ENCODE peak calls at places on chromosomes 11 and 22, in four cellular contexts. V is coronary artery, P is heart right ventricle, O is cardiac muscle cell. F is an unnamed sample.

GRCh38 chr11:71447791-71448256 is 369 bp downstream of the DHCR7 start:
- DNase-seq in V (peak), P (no peak), O (peak), F (no peak)

GRCh38 chr11:111352935-111353695 is 26.0 kb downstream of the POU2AF1 start:
- DNase-seq in P (no peak), V (no peak), O (no peak), F (no peak)

GRCh38 chr22:30460147-30460546 is 11.7 kb downstream of the SEC14L3 start:
- DNase-seq in V (no peak), P (no peak), O (no peak), F (no peak)

GRCh38 chr22:45997077-45997774 is 20.3 kb upstream of the WNT7B start:
- DNase-seq in V (no peak), O (peak), P (peak), F (peak)

GRCh38 chr11:67278135-67278938 is 10.8 kb upstream of the ANKRD13D start:
- DNase-seq in O (no peak), V (no peak), P (no peak), F (no peak)

GRCh38 chr11:72828081-72828567 is 13.9 kb downstream of the ATG16L2 start:
- DNase-seq in O (peak), P (no peak), V (no peak), F (no peak)

GRCh38 chr22:17284917-17285316 is 65.7 kb upstream of the ADA2 start:
- DNase-seq in V (no peak), P (peak), O (no peak), F (no peak)

GRCh38 chr22:30636226-30637077 is 871 bp downstream of the SLC35E4 start:
- DNase-seq in P (no peak), O (no peak), V (no peak), F (no peak)

GRCh38 chr11:96230686-96231085 is 112.3 kb downstream of the MAML2 start:
- DNase-seq in O (no peak), V (no peak), P (no peak), F (no peak)

GRCh38 chr11:31764766-31765165 is 46.4 kb downstream of the PAX6 start:
- DNase-seq in V (no peak), O (no peak), P (no peak), F (no peak)

GRCh38 chr11:116499396-116500001 is 273.3 kb downstream of the BUD13 start:
- DNase-seq in O (peak), P (peak), V (peak), F (peak)

GRCh38 chr11:6637871-6638270 is 17.7 kb downstream of the DCHS1 start:
- DNase-seq in O (peak), P (peak), V (peak), F (no peak)

GRCh38 chr11:110337570-110338193 is 41.3 kb upstream of the RDX start:
- DNase-seq in V (no peak), O (peak), P (no peak), F (peak)

GRCh38 chr11:72189448-72190250 is 2.3 kb upstream of the FOLR1 start:
- DNase-seq in V (peak), P (peak), O (no peak), F (no peak)

GRCh38 chr22:25741692-25742626 is at the start of gene MYO18B:
- DNase-seq in P (peak), O (peak), V (peak), F (peak)

GRCh38 chr22:38873469-38874411 is 1.7 kb upstream of the CBX6 start:
- DNase-seq in P (no peak), O (no peak), V (no peak), F (peak)

GRCh38 chr22:46028069-46028991 is 51.4 kb upstream of the WNT7B start:
- DNase-seq in V (peak), O (no peak), P (no peak), F (no peak)

GRCh38 chr11:76672431-76673163 is 2.0 kb upstream of the LRRC32 start:
- DNase-seq in O (no peak), V (no peak), P (no peak), F (no peak)

GRCh38 chr11:86978756-86979608 is 23.8 kb upstream of the FZD4 start:
- DNase-seq in V (no peak), O (peak), P (peak), F (no peak)

GRCh38 chr11:63756919-63757761 is 11.4 kb downstream of the ZFTA start:
- DNase-seq in O (no peak), P (no peak), V (no peak), F (no peak)

GRCh38 chr22:19967850-19968449 is 26.3 kb upstream of the TXNRD2 start:
- DNase-seq in O (no peak), V (no peak), P (no peak), F (no peak)

GRCh38 chr11:34940026-34940677 is 23.7 kb downstream of the PDHX start:
- DNase-seq in P (no peak), O (peak), V (no peak), F (no peak)

GRCh38 chr11:72617080-72617744 is 57.0 kb downstream of the PDE2A start:
- DNase-seq in O (peak), P (peak), V (no peak), F (no peak)

GRCh38 chr11:14223636-14224035 is 135.3 kb downstream of the RRAS2 start:
- DNase-seq in V (no peak), P (no peak), O (no peak), F (no peak)

GRCh38 chr11:96794152-96794551 is 404.3 kb downstream of the JRKL start:
- DNase-seq in O (no peak), V (no peak), P (no peak), F (no peak)

GRCh38 chr11:112770017-112770416 is 191.2 kb upstream of the NCAM1 start:
- DNase-seq in O (no peak), V (no peak), P (no peak), F (no peak)

GRCh38 chr22:46740910-46741785 is 3.1 kb upstream of the CERK start:
- DNase-seq in P (no peak), O (no peak), V (no peak), F (no peak)

GRCh38 chr22:38075961-38076360 is 8.0 kb downstream of the SLC16A8 start:
- DNase-seq in O (no peak), P (no peak), V (no peak), F (no peak)

GRCh38 chr11:10674991-10675440 is 18.5 kb downstream of the IRAG1 start:
- DNase-seq in P (peak), O (no peak), V (peak), F (peak)

GRCh38 chr11:10670099-10670498 is 23.5 kb downstream of the IRAG1 start:
- DNase-seq in P (no peak), O (no peak), V (no peak), F (no peak)

GRCh38 chr11:10678106-10678505 is 15.4 kb downstream of the IRAG1 start:
- DNase-seq in O (no peak), P (no peak), V (no peak), F (no peak)

GRCh38 chr11:10673476-10674062 is 20.0 kb downstream of the IRAG1 start:
- DNase-seq in P (no peak), V (no peak), O (no peak), F (no peak)

DNA sequence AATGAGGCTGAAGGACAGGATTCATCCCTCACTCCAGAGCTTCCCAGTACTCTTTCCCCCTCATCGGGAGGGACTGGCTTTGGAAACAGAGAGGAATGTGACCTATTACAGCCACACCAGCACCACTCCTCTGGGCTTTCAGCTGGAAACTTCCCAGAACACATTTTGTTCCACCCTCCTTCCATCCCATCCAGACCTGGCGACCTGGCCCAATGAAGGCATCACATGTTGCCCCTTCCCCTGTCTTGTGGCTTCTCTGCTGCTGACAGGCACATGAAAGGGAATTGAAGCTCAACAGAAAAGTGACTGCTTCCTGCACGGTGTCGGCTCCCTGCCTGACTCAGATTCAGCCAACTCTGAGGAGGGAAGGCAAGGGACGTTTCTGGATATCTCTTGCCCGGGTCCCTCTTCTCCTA is 19.1 kb downstream of the IRAG1 start:
- DNase-seq in V (peak), O (no peak), P (no peak), F (peak)
- H3K4me3 ChIP-seq in V (peak), O (no peak), P (peak), F (peak)

GRCh38 chr11:927871-928270 is 2.2 kb downstream of the AP2A2 start:
- DNase-seq in V (no peak), P (no peak), O (no peak), F (no peak)
- H3K4me3 ChIP-seq in V (no peak), P (peak), O (no peak), F (no peak)

DNA sequence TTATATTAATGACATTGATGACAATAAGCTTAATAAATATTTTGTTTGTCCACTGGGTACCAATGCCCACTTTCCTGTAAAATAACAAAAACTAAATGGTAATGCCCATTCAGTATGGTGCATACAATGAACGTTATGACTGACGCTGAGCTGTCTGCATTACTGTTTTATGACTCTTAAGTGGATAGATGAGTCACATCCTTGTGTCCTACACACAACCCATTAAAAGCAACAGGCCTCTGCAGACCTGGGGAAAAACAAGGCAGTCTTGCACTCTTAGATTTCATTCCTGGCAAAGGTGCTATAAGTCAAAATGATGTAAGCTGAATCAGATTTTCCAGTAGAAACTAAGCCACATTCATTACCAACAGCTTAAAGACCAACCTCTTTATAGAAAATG is 176.3 kb upstream of the TMEM45B start:
- DNase-seq in O (peak), P (no peak), V (no peak), F (no peak)
- H3K4me3 ChIP-seq in O (no peak), P (no peak), V (no peak), F (no peak)

GRCh38 chr11:62747475-62748160 is 6.3 kb downstream of the ZBTB3 start:
- DNase-seq in V (no peak), P (no peak), O (no peak), F (no peak)
- H3K4me3 ChIP-seq in V (no peak), P (no peak), O (no peak), F (no peak)

DNA sequence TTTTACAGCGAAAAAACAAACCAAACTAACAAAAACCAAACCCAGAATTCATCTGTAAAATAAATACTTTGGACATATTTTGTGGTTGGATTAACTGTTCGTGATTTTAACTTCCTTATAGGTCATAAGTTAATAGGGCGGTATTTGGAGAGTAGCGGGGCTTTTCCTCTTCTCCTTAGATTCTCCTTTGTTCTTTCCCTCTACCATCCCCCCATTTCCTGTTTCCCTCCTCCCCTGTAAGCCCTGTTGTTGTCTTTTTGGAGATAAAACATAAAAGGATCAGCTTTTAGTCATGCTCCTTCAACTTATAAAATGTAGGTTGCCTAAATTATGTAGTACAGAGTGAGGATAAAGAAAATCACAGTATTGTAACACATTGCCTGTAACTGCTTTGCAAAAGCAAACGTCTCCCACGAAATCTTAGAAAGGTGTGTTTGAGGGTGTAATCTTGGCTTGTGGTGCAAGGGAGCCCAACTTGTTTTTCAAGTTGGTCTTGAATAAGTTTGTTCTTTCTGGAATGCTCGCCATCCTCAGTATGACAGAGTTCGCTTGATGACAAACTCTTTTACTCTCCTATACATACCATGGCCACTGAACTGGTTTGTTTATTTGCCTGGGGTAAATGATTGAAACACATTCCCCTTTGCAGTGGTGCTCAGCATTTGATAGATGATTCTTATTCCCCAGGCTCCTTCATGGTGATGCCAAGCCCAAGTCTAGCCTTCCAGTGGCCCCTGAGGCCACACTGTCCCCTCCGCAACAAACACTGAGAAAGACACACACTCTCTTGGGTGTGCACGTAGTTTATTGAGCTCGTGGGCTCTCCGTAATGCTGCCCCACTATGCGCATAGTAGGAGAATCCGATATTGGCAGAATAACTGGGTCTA is 49.4 kb downstream of the TEAD1 start:
- DNase-seq in O (peak), V (no peak), P (no peak), F (no peak)
- H3K4me3 ChIP-seq in O (no peak), V (no peak), P (no peak), F (no peak)

F was measured in right atrium auricular region.